ENCODE peak calls at places on chromosomes 1 and 21, in six cellular contexts. One of them, this sample, is unnamed.

GRCh38 chr1:244655186-244655585 is 2.3 kb downstream of the DESI2 start:
- DNase-seq in NAMALWA: no peak
- DNase-seq in NCI-H1417: no peak
- DNase-seq in fibroblast of lung: no peak
- DNase-seq in stimulated activated CD4-positive, alpha-beta T cell treated with anti-CD3 and anti-CD28 coated beads, Interleukin-15, amount 100 ng/mL, for 24 hours: no peak
- DNase-seq in kidney epithelial cell: no peak
- DNase-seq in this sample: no peak

GRCh38 chr1:36966242-36966641 is 68.1 kb downstream of the GRIK3 start:
- DNase-seq in NAMALWA: peak; percentile 42
- DNase-seq in NCI-H1417: no peak
- DNase-seq in fibroblast of lung: no peak
- DNase-seq in stimulated activated CD4-positive, alpha-beta T cell treated with anti-CD3 and anti-CD28 coated beads, Interleukin-15, amount 100 ng/mL, for 24 hours: peak; percentile 13
- DNase-seq in kidney epithelial cell: no peak
- DNase-seq in this sample: no peak

GRCh38 chr1:108704501-108704900 is 8.2 kb upstream of the FNDC7 start:
- DNase-seq in NAMALWA: no peak
- DNase-seq in NCI-H1417: no peak
- DNase-seq in fibroblast of lung: peak; percentile 81
- DNase-seq in stimulated activated CD4-positive, alpha-beta T cell treated with anti-CD3 and anti-CD28 coated beads, Interleukin-15, amount 100 ng/mL, for 24 hours: no peak
- DNase-seq in kidney epithelial cell: no peak
- DNase-seq in this sample: peak; percentile 60

GRCh38 chr1:236051107-236051885 is 13.6 kb downstream of the NID1 start:
- DNase-seq in NAMALWA: no peak
- DNase-seq in NCI-H1417: no peak
- DNase-seq in fibroblast of lung: peak; percentile 37
- DNase-seq in stimulated activated CD4-positive, alpha-beta T cell treated with anti-CD3 and anti-CD28 coated beads, Interleukin-15, amount 100 ng/mL, for 24 hours: no peak
- DNase-seq in kidney epithelial cell: no peak
- DNase-seq in this sample: no peak

GRCh38 chr1:200243042-200243437 is 166.8 kb downstream of the ZNF281 start:
- DNase-seq in NAMALWA: no peak
- DNase-seq in NCI-H1417: peak; percentile 80
- DNase-seq in fibroblast of lung: peak; percentile 23
- DNase-seq in stimulated activated CD4-positive, alpha-beta T cell treated with anti-CD3 and anti-CD28 coated beads, Interleukin-15, amount 100 ng/mL, for 24 hours: no peak
- DNase-seq in kidney epithelial cell: no peak
- DNase-seq in this sample: no peak

GRCh38 chr1:55216078-55216477 is 914 bp upstream of the USP24 start:
- DNase-seq in NAMALWA: peak; percentile 15
- DNase-seq in NCI-H1417: no peak
- DNase-seq in fibroblast of lung: no peak
- DNase-seq in stimulated activated CD4-positive, alpha-beta T cell treated with anti-CD3 and anti-CD28 coated beads, Interleukin-15, amount 100 ng/mL, for 24 hours: no peak
- DNase-seq in kidney epithelial cell: no peak
- DNase-seq in this sample: no peak

GRCh38 chr1:159250817-159251216 is 46.1 kb downstream of the ACKR1 start:
- DNase-seq in NAMALWA: no peak
- DNase-seq in NCI-H1417: no peak
- DNase-seq in fibroblast of lung: no peak
- DNase-seq in stimulated activated CD4-positive, alpha-beta T cell treated with anti-CD3 and anti-CD28 coated beads, Interleukin-15, amount 100 ng/mL, for 24 hours: no peak
- DNase-seq in kidney epithelial cell: no peak
- DNase-seq in this sample: no peak

GRCh38 chr1:156556354-156556753 is 16.0 kb downstream of the IQGAP3 start:
- DNase-seq in NAMALWA: no peak
- DNase-seq in NCI-H1417: peak; percentile 7
- DNase-seq in fibroblast of lung: no peak
- DNase-seq in stimulated activated CD4-positive, alpha-beta T cell treated with anti-CD3 and anti-CD28 coated beads, Interleukin-15, amount 100 ng/mL, for 24 hours: no peak
- DNase-seq in kidney epithelial cell: no peak
- DNase-seq in this sample: no peak

GRCh38 chr1:217089239-217090014 is 366.2 kb upstream of the ESRRG start:
- DNase-seq in NAMALWA: no peak
- DNase-seq in NCI-H1417: peak; percentile 84
- DNase-seq in fibroblast of lung: peak; percentile 61
- DNase-seq in stimulated activated CD4-positive, alpha-beta T cell treated with anti-CD3 and anti-CD28 coated beads, Interleukin-15, amount 100 ng/mL, for 24 hours: no peak
- DNase-seq in kidney epithelial cell: no peak
- DNase-seq in this sample: no peak

GRCh38 chr1:68223714-68224113 is 8.6 kb downstream of the WLS start:
- DNase-seq in NAMALWA: no peak
- DNase-seq in NCI-H1417: no peak
- DNase-seq in fibroblast of lung: peak; percentile 57
- DNase-seq in stimulated activated CD4-positive, alpha-beta T cell treated with anti-CD3 and anti-CD28 coated beads, Interleukin-15, amount 100 ng/mL, for 24 hours: no peak
- DNase-seq in kidney epithelial cell: no peak
- DNase-seq in this sample: no peak

GRCh38 chr1:13967707-13968106 is 267.7 kb downstream of the PRDM2 start:
- DNase-seq in NAMALWA: peak; percentile 16
- DNase-seq in NCI-H1417: peak; percentile 5
- DNase-seq in fibroblast of lung: no peak
- DNase-seq in stimulated activated CD4-positive, alpha-beta T cell treated with anti-CD3 and anti-CD28 coated beads, Interleukin-15, amount 100 ng/mL, for 24 hours: no peak
- DNase-seq in kidney epithelial cell: no peak
- DNase-seq in this sample: no peak

GRCh38 chr1:244865820-244866219 is 1.5 kb upstream of the HNRNPU start:
- DNase-seq in NAMALWA: no peak
- DNase-seq in NCI-H1417: no peak
- DNase-seq in fibroblast of lung: no peak
- DNase-seq in stimulated activated CD4-positive, alpha-beta T cell treated with anti-CD3 and anti-CD28 coated beads, Interleukin-15, amount 100 ng/mL, for 24 hours: no peak
- DNase-seq in kidney epithelial cell: no peak
- DNase-seq in this sample: no peak

GRCh38 chr1:101120868-101121267 is 95.3 kb upstream of the DPH5 start:
- DNase-seq in NAMALWA: no peak
- DNase-seq in NCI-H1417: no peak
- DNase-seq in fibroblast of lung: no peak
- DNase-seq in stimulated activated CD4-positive, alpha-beta T cell treated with anti-CD3 and anti-CD28 coated beads, Interleukin-15, amount 100 ng/mL, for 24 hours: no peak
- DNase-seq in kidney epithelial cell: no peak
- DNase-seq in this sample: no peak

GRCh38 chr1:109240158-109241152 is 8.9 kb upstream of the CELSR2 start:
- DNase-seq in NAMALWA: no peak
- DNase-seq in NCI-H1417: peak; percentile 17
- DNase-seq in fibroblast of lung: peak; percentile 70
- DNase-seq in stimulated activated CD4-positive, alpha-beta T cell treated with anti-CD3 and anti-CD28 coated beads, Interleukin-15, amount 100 ng/mL, for 24 hours: peak; percentile 54
- DNase-seq in kidney epithelial cell: no peak
- DNase-seq in this sample: no peak

GRCh38 chr1:45442272-45442671 is 48.7 kb downstream of the TESK2 start:
- DNase-seq in NAMALWA: no peak
- DNase-seq in NCI-H1417: no peak
- DNase-seq in fibroblast of lung: peak; percentile 84
- DNase-seq in stimulated activated CD4-positive, alpha-beta T cell treated with anti-CD3 and anti-CD28 coated beads, Interleukin-15, amount 100 ng/mL, for 24 hours: no peak
- DNase-seq in kidney epithelial cell: peak; percentile 16
- DNase-seq in this sample: peak; percentile 87

GRCh38 chr1:204317170-204317569 is 42.6 kb downstream of the PLEKHA6 start:
- DNase-seq in NAMALWA: no peak
- DNase-seq in NCI-H1417: no peak
- DNase-seq in fibroblast of lung: no peak
- DNase-seq in stimulated activated CD4-positive, alpha-beta T cell treated with anti-CD3 and anti-CD28 coated beads, Interleukin-15, amount 100 ng/mL, for 24 hours: no peak
- DNase-seq in kidney epithelial cell: no peak
- DNase-seq in this sample: no peak

GRCh38 chr1:156445789-156446263 is 54.7 kb downstream of the MEF2D start:
- DNase-seq in NAMALWA: peak; percentile 91
- DNase-seq in NCI-H1417: peak; percentile 89
- DNase-seq in fibroblast of lung: peak; percentile 59
- DNase-seq in stimulated activated CD4-positive, alpha-beta T cell treated with anti-CD3 and anti-CD28 coated beads, Interleukin-15, amount 100 ng/mL, for 24 hours: peak; percentile 87
- DNase-seq in kidney epithelial cell: peak; percentile 21
- DNase-seq in this sample: peak; percentile 88

GRCh38 chr1:101129975-101130374 is 104.4 kb upstream of the DPH5 start:
- DNase-seq in NAMALWA: no peak
- DNase-seq in NCI-H1417: no peak
- DNase-seq in fibroblast of lung: no peak
- DNase-seq in stimulated activated CD4-positive, alpha-beta T cell treated with anti-CD3 and anti-CD28 coated beads, Interleukin-15, amount 100 ng/mL, for 24 hours: no peak
- DNase-seq in kidney epithelial cell: no peak
- DNase-seq in this sample: no peak

GRCh38 chr1:182841368-182841988 is 2.3 kb downstream of the DHX9 start:
- DNase-seq in NAMALWA: peak; percentile 58
- DNase-seq in NCI-H1417: peak; percentile 13
- DNase-seq in fibroblast of lung: peak; percentile 69
- DNase-seq in stimulated activated CD4-positive, alpha-beta T cell treated with anti-CD3 and anti-CD28 coated beads, Interleukin-15, amount 100 ng/mL, for 24 hours: no peak
- DNase-seq in kidney epithelial cell: peak; percentile 68
- DNase-seq in this sample: no peak

GRCh38 chr1:169493251-169493650 is 7.5 kb upstream of the SLC19A2 start:
- DNase-seq in NAMALWA: no peak
- DNase-seq in NCI-H1417: no peak
- DNase-seq in fibroblast of lung: no peak
- DNase-seq in stimulated activated CD4-positive, alpha-beta T cell treated with anti-CD3 and anti-CD28 coated beads, Interleukin-15, amount 100 ng/mL, for 24 hours: no peak
- DNase-seq in kidney epithelial cell: no peak
- DNase-seq in this sample: no peak

GRCh38 chr1:29836626-29837305 is 600.4 kb downstream of the PTPRU start:
- DNase-seq in NAMALWA: no peak
- DNase-seq in NCI-H1417: no peak
- DNase-seq in fibroblast of lung: no peak
- DNase-seq in stimulated activated CD4-positive, alpha-beta T cell treated with anti-CD3 and anti-CD28 coated beads, Interleukin-15, amount 100 ng/mL, for 24 hours: no peak
- DNase-seq in kidney epithelial cell: no peak
- DNase-seq in this sample: no peak

GRCh38 chr1:90710579-90711536 is 6.2 kb downstream of the BARHL2 start:
- DNase-seq in NAMALWA: no peak
- DNase-seq in NCI-H1417: peak; percentile 66
- DNase-seq in fibroblast of lung: no peak
- DNase-seq in stimulated activated CD4-positive, alpha-beta T cell treated with anti-CD3 and anti-CD28 coated beads, Interleukin-15, amount 100 ng/mL, for 24 hours: no peak
- DNase-seq in kidney epithelial cell: no peak
- DNase-seq in this sample: no peak

GRCh38 chr1:179115181-179115580 is 33.3 kb downstream of the TOR3A start:
- DNase-seq in NAMALWA: no peak
- DNase-seq in NCI-H1417: no peak
- DNase-seq in fibroblast of lung: no peak
- DNase-seq in stimulated activated CD4-positive, alpha-beta T cell treated with anti-CD3 and anti-CD28 coated beads, Interleukin-15, amount 100 ng/mL, for 24 hours: no peak
- DNase-seq in kidney epithelial cell: no peak
- DNase-seq in this sample: no peak

GRCh38 chr1:244837597-244838258 is 2.3 kb downstream of the COX20 start:
- DNase-seq in NAMALWA: peak; percentile 51
- DNase-seq in NCI-H1417: peak; percentile 37
- DNase-seq in fibroblast of lung: peak; percentile 14
- DNase-seq in stimulated activated CD4-positive, alpha-beta T cell treated with anti-CD3 and anti-CD28 coated beads, Interleukin-15, amount 100 ng/mL, for 24 hours: no peak
- DNase-seq in kidney epithelial cell: no peak
- DNase-seq in this sample: no peak

GRCh38 chr1:167457936-167458584 is 60.3 kb downstream of the CD247 start:
- DNase-seq in NAMALWA: no peak
- DNase-seq in NCI-H1417: no peak
- DNase-seq in fibroblast of lung: no peak
- DNase-seq in stimulated activated CD4-positive, alpha-beta T cell treated with anti-CD3 and anti-CD28 coated beads, Interleukin-15, amount 100 ng/mL, for 24 hours: no peak
- DNase-seq in kidney epithelial cell: no peak
- DNase-seq in this sample: no peak

GRCh38 chr1:198687429-198687828 is 48.6 kb downstream of the PTPRC start:
- DNase-seq in NAMALWA: no peak
- DNase-seq in NCI-H1417: no peak
- DNase-seq in fibroblast of lung: no peak
- DNase-seq in stimulated activated CD4-positive, alpha-beta T cell treated with anti-CD3 and anti-CD28 coated beads, Interleukin-15, amount 100 ng/mL, for 24 hours: no peak
- DNase-seq in kidney epithelial cell: no peak
- DNase-seq in this sample: no peak

GRCh38 chr1:181083842-181084605 is 4.5 kb upstream of the IER5 start:
- DNase-seq in NAMALWA: peak; percentile 92
- DNase-seq in NCI-H1417: peak; percentile 95
- DNase-seq in fibroblast of lung: no peak
- DNase-seq in stimulated activated CD4-positive, alpha-beta T cell treated with anti-CD3 and anti-CD28 coated beads, Interleukin-15, amount 100 ng/mL, for 24 hours: peak; percentile 55
- DNase-seq in kidney epithelial cell: no peak
- DNase-seq in this sample: peak; percentile 32

GRCh38 chr21:26747216-26747615 is 98.0 kb downstream of the ADAMTS1 start:
- DNase-seq in NAMALWA: no peak
- DNase-seq in NCI-H1417: no peak
- DNase-seq in fibroblast of lung: no peak
- DNase-seq in stimulated activated CD4-positive, alpha-beta T cell treated with anti-CD3 and anti-CD28 coated beads, Interleukin-15, amount 100 ng/mL, for 24 hours: no peak
- DNase-seq in kidney epithelial cell: no peak
- DNase-seq in this sample: no peak

GRCh38 chr1:112558634-112559033 is 49.9 kb downstream of the WNT2B start:
- DNase-seq in NAMALWA: no peak
- DNase-seq in NCI-H1417: no peak
- DNase-seq in fibroblast of lung: no peak
- DNase-seq in stimulated activated CD4-positive, alpha-beta T cell treated with anti-CD3 and anti-CD28 coated beads, Interleukin-15, amount 100 ng/mL, for 24 hours: no peak
- DNase-seq in kidney epithelial cell: no peak
- DNase-seq in this sample: no peak

GRCh38 chr1:110053557-110054428 is 16.7 kb downstream of the ALX3 start:
- DNase-seq in NAMALWA: peak; percentile 75
- DNase-seq in NCI-H1417: peak; percentile 65
- DNase-seq in fibroblast of lung: no peak
- DNase-seq in stimulated activated CD4-positive, alpha-beta T cell treated with anti-CD3 and anti-CD28 coated beads, Interleukin-15, amount 100 ng/mL, for 24 hours: peak; percentile 78
- DNase-seq in kidney epithelial cell: no peak
- DNase-seq in this sample: peak; percentile 26

GRCh38 chr1:50701706-50702317 is 258.3 kb downstream of the FAF1 start:
- DNase-seq in NAMALWA: no peak
- DNase-seq in NCI-H1417: no peak
- DNase-seq in fibroblast of lung: no peak
- DNase-seq in stimulated activated CD4-positive, alpha-beta T cell treated with anti-CD3 and anti-CD28 coated beads, Interleukin-15, amount 100 ng/mL, for 24 hours: no peak
- DNase-seq in kidney epithelial cell: no peak
- DNase-seq in this sample: no peak

GRCh38 chr1:47235280-47235679 is 3.3 kb upstream of the TAL1 start:
- DNase-seq in NAMALWA: no peak
- DNase-seq in NCI-H1417: no peak
- DNase-seq in fibroblast of lung: no peak
- DNase-seq in stimulated activated CD4-positive, alpha-beta T cell treated with anti-CD3 and anti-CD28 coated beads, Interleukin-15, amount 100 ng/mL, for 24 hours: no peak
- DNase-seq in kidney epithelial cell: no peak
- DNase-seq in this sample: no peak

GRCh38 chr1:19698181-19698580 is 33.5 kb downstream of the HTR6 start:
- DNase-seq in NAMALWA: peak; percentile 18
- DNase-seq in NCI-H1417: no peak
- DNase-seq in fibroblast of lung: no peak
- DNase-seq in stimulated activated CD4-positive, alpha-beta T cell treated with anti-CD3 and anti-CD28 coated beads, Interleukin-15, amount 100 ng/mL, for 24 hours: no peak
- DNase-seq in kidney epithelial cell: no peak
- DNase-seq in this sample: no peak

GRCh38 chr1:198937231-198938031 is 298.6 kb downstream of the PTPRC start:
- DNase-seq in NAMALWA: peak; percentile 97
- DNase-seq in NCI-H1417: peak; percentile 91
- DNase-seq in fibroblast of lung: peak; percentile 97
- DNase-seq in stimulated activated CD4-positive, alpha-beta T cell treated with anti-CD3 and anti-CD28 coated beads, Interleukin-15, amount 100 ng/mL, for 24 hours: peak; percentile 39
- DNase-seq in kidney epithelial cell: peak; percentile 93
- DNase-seq in this sample: peak; percentile 68

GRCh38 chr1:1058921-1059493 is 15.1 kb downstream of the RNF223 start:
- DNase-seq in NAMALWA: no peak
- DNase-seq in NCI-H1417: peak; percentile 44
- DNase-seq in fibroblast of lung: peak; percentile 22
- DNase-seq in stimulated activated CD4-positive, alpha-beta T cell treated with anti-CD3 and anti-CD28 coated beads, Interleukin-15, amount 100 ng/mL, for 24 hours: peak; percentile 57
- DNase-seq in kidney epithelial cell: no peak
- DNase-seq in this sample: peak; percentile 34

GRCh38 chr1:192807221-192807967 is 1.4 kb upstream of the RGS2 start:
- DNase-seq in NAMALWA: peak; percentile 68
- DNase-seq in NCI-H1417: peak; percentile 44
- DNase-seq in fibroblast of lung: peak; percentile 69
- DNase-seq in stimulated activated CD4-positive, alpha-beta T cell treated with anti-CD3 and anti-CD28 coated beads, Interleukin-15, amount 100 ng/mL, for 24 hours: peak; percentile 24
- DNase-seq in kidney epithelial cell: no peak
- DNase-seq in this sample: no peak

GRCh38 chr1:186303911-186304310 is 71.1 kb downstream of the TPR start:
- DNase-seq in NAMALWA: no peak
- DNase-seq in NCI-H1417: no peak
- DNase-seq in fibroblast of lung: no peak
- DNase-seq in stimulated activated CD4-positive, alpha-beta T cell treated with anti-CD3 and anti-CD28 coated beads, Interleukin-15, amount 100 ng/mL, for 24 hours: no peak
- DNase-seq in kidney epithelial cell: no peak
- DNase-seq in this sample: no peak